ENCODE peak calls at places on chromosomes 3 and 15, in ten cellular contexts. One of them, this sample, is unnamed.

GRCh38 chr3:11514191-11514770 is 129.4 kb downstream of the VGLL4 start:
- DNase-seq in activated T-cell treated with anti-CD3 and anti-CD28 coated beads for 1 hour: no peak
- DNase-seq in GM23338: no peak
- DNase-seq in Right ventricle myocardium superior: no peak
- DNase-seq in CD8-positive, alpha-beta memory T cell: no peak
- DNase-seq in left cardiac atrium: peak; percentile 70
- DNase-seq in stimulated activated naive CD4-positive, alpha-beta T cell: no peak
- DNase-seq in stimulated activated CD4-positive, alpha-beta T cell treated with anti-CD3 and anti-CD28 coated beads, Interleukin-12 subunit alpha, Interleukin-12 subunit beta, amount 100 ng/mL, for 4 hours: no peak
- DNase-seq in KBM-7: peak; percentile 62
- DNase-seq in fibroblast of lung: peak; percentile 97
- DNase-seq in this sample: peak; percentile 79

GRCh38 chr3:32175607-32176197 is 62.8 kb upstream of the CMTM8 start:
- DNase-seq in Right ventricle myocardium superior: no peak
- DNase-seq in fibroblast of lung: peak; percentile 41
- DNase-seq in KBM-7: peak; percentile 82
- DNase-seq in activated T-cell treated with anti-CD3 and anti-CD28 coated beads for 1 hour: peak; percentile 61
- DNase-seq in stimulated activated CD4-positive, alpha-beta T cell treated with anti-CD3 and anti-CD28 coated beads, Interleukin-12 subunit alpha, Interleukin-12 subunit beta, amount 100 ng/mL, for 4 hours: peak; percentile 46
- DNase-seq in GM23338: peak; percentile 95
- DNase-seq in CD8-positive, alpha-beta memory T cell: peak; percentile 45
- DNase-seq in stimulated activated naive CD4-positive, alpha-beta T cell: peak; percentile 34
- DNase-seq in left cardiac atrium: no peak
- DNase-seq in this sample: peak; percentile 53

GRCh38 chr15:79091204-79091867 is 756 bp upstream of the RASGRF1 start:
- DNase-seq in left cardiac atrium: no peak
- DNase-seq in CD8-positive, alpha-beta memory T cell: no peak
- DNase-seq in fibroblast of lung: peak; percentile 21
- DNase-seq in Right ventricle myocardium superior: no peak
- DNase-seq in GM23338: peak; percentile 66
- DNase-seq in stimulated activated naive CD4-positive, alpha-beta T cell: no peak
- DNase-seq in stimulated activated CD4-positive, alpha-beta T cell treated with anti-CD3 and anti-CD28 coated beads, Interleukin-12 subunit alpha, Interleukin-12 subunit beta, amount 100 ng/mL, for 4 hours: no peak
- DNase-seq in activated T-cell treated with anti-CD3 and anti-CD28 coated beads for 1 hour: no peak
- DNase-seq in KBM-7: peak; percentile 15
- DNase-seq in this sample: peak; percentile 41

GRCh38 chr3:189096092-189096491 is 75.7 kb upstream of the TPRG1 start:
- DNase-seq in stimulated activated CD4-positive, alpha-beta T cell treated with anti-CD3 and anti-CD28 coated beads, Interleukin-12 subunit alpha, Interleukin-12 subunit beta, amount 100 ng/mL, for 4 hours: no peak
- DNase-seq in left cardiac atrium: no peak
- DNase-seq in KBM-7: no peak
- DNase-seq in Right ventricle myocardium superior: no peak
- DNase-seq in fibroblast of lung: no peak
- DNase-seq in activated T-cell treated with anti-CD3 and anti-CD28 coated beads for 1 hour: no peak
- DNase-seq in GM23338: no peak
- DNase-seq in CD8-positive, alpha-beta memory T cell: no peak
- DNase-seq in stimulated activated naive CD4-positive, alpha-beta T cell: no peak
- DNase-seq in this sample: no peak

GRCh38 chr3:17632401-17633100 is 109.9 kb downstream of the TBC1D5 start:
- DNase-seq in activated T-cell treated with anti-CD3 and anti-CD28 coated beads for 1 hour: no peak
- DNase-seq in CD8-positive, alpha-beta memory T cell: no peak
- DNase-seq in GM23338: no peak
- DNase-seq in KBM-7: peak; percentile 41
- DNase-seq in stimulated activated naive CD4-positive, alpha-beta T cell: no peak
- DNase-seq in Right ventricle myocardium superior: no peak
- DNase-seq in fibroblast of lung: peak; percentile 85
- DNase-seq in left cardiac atrium: no peak
- DNase-seq in stimulated activated CD4-positive, alpha-beta T cell treated with anti-CD3 and anti-CD28 coated beads, Interleukin-12 subunit alpha, Interleukin-12 subunit beta, amount 100 ng/mL, for 4 hours: no peak
- DNase-seq in this sample: peak; percentile 55

GRCh38 chr3:15997274-15997943 is 177.1 kb upstream of the GALNT15 start:
- DNase-seq in stimulated activated CD4-positive, alpha-beta T cell treated with anti-CD3 and anti-CD28 coated beads, Interleukin-12 subunit alpha, Interleukin-12 subunit beta, amount 100 ng/mL, for 4 hours: no peak
- DNase-seq in stimulated activated naive CD4-positive, alpha-beta T cell: no peak
- DNase-seq in GM23338: no peak
- DNase-seq in Right ventricle myocardium superior: no peak
- DNase-seq in CD8-positive, alpha-beta memory T cell: no peak
- DNase-seq in KBM-7: no peak
- DNase-seq in left cardiac atrium: no peak
- DNase-seq in fibroblast of lung: no peak
- DNase-seq in activated T-cell treated with anti-CD3 and anti-CD28 coated beads for 1 hour: no peak
- DNase-seq in this sample: no peak

GRCh38 chr15:66789029-66790025 is 87.3 kb downstream of the SMAD6 start:
- DNase-seq in Right ventricle myocardium superior: peak; percentile 63
- DNase-seq in fibroblast of lung: peak; percentile 59
- DNase-seq in left cardiac atrium: peak; percentile 62
- DNase-seq in activated T-cell treated with anti-CD3 and anti-CD28 coated beads for 1 hour: no peak
- DNase-seq in CD8-positive, alpha-beta memory T cell: no peak
- DNase-seq in stimulated activated CD4-positive, alpha-beta T cell treated with anti-CD3 and anti-CD28 coated beads, Interleukin-12 subunit alpha, Interleukin-12 subunit beta, amount 100 ng/mL, for 4 hours: no peak
- DNase-seq in KBM-7: peak; percentile 59
- DNase-seq in stimulated activated naive CD4-positive, alpha-beta T cell: no peak
- DNase-seq in GM23338: peak; percentile 75
- DNase-seq in this sample: peak; percentile 91

GRCh38 chr15:28107894-28108255 is 8.8 kb upstream of the OCA2 start:
- DNase-seq in Right ventricle myocardium superior: no peak
- DNase-seq in CD8-positive, alpha-beta memory T cell: no peak
- DNase-seq in GM23338: no peak
- DNase-seq in fibroblast of lung: no peak
- DNase-seq in KBM-7: peak; percentile 31
- DNase-seq in left cardiac atrium: no peak
- DNase-seq in stimulated activated naive CD4-positive, alpha-beta T cell: no peak
- DNase-seq in activated T-cell treated with anti-CD3 and anti-CD28 coated beads for 1 hour: no peak
- DNase-seq in stimulated activated CD4-positive, alpha-beta T cell treated with anti-CD3 and anti-CD28 coated beads, Interleukin-12 subunit alpha, Interleukin-12 subunit beta, amount 100 ng/mL, for 4 hours: no peak
- DNase-seq in this sample: no peak

GRCh38 chr3:139109271-139109670 is 64.6 kb upstream of the PRR23C start:
- DNase-seq in Right ventricle myocardium superior: no peak
- DNase-seq in activated T-cell treated with anti-CD3 and anti-CD28 coated beads for 1 hour: no peak
- DNase-seq in CD8-positive, alpha-beta memory T cell: no peak
- DNase-seq in fibroblast of lung: no peak
- DNase-seq in GM23338: no peak
- DNase-seq in KBM-7: no peak
- DNase-seq in left cardiac atrium: no peak
- DNase-seq in stimulated activated naive CD4-positive, alpha-beta T cell: no peak
- DNase-seq in stimulated activated CD4-positive, alpha-beta T cell treated with anti-CD3 and anti-CD28 coated beads, Interleukin-12 subunit alpha, Interleukin-12 subunit beta, amount 100 ng/mL, for 4 hours: no peak
- DNase-seq in this sample: no peak

GRCh38 chr3:151998744-151999143 is 125.3 kb downstream of the SUCNR1 start:
- DNase-seq in KBM-7: no peak
- DNase-seq in GM23338: no peak
- DNase-seq in activated T-cell treated with anti-CD3 and anti-CD28 coated beads for 1 hour: no peak
- DNase-seq in stimulated activated naive CD4-positive, alpha-beta T cell: no peak
- DNase-seq in Right ventricle myocardium superior: no peak
- DNase-seq in stimulated activated CD4-positive, alpha-beta T cell treated with anti-CD3 and anti-CD28 coated beads, Interleukin-12 subunit alpha, Interleukin-12 subunit beta, amount 100 ng/mL, for 4 hours: no peak
- DNase-seq in CD8-positive, alpha-beta memory T cell: no peak
- DNase-seq in left cardiac atrium: no peak
- DNase-seq in fibroblast of lung: no peak
- DNase-seq in this sample: no peak

GRCh38 chr3:8482960-8483665 is 18.5 kb upstream of the LMCD1 start:
- DNase-seq in left cardiac atrium: peak; percentile 69
- DNase-seq in stimulated activated naive CD4-positive, alpha-beta T cell: no peak
- DNase-seq in stimulated activated CD4-positive, alpha-beta T cell treated with anti-CD3 and anti-CD28 coated beads, Interleukin-12 subunit alpha, Interleukin-12 subunit beta, amount 100 ng/mL, for 4 hours: no peak
- DNase-seq in CD8-positive, alpha-beta memory T cell: no peak
- DNase-seq in activated T-cell treated with anti-CD3 and anti-CD28 coated beads for 1 hour: no peak
- DNase-seq in fibroblast of lung: peak; percentile 99
- DNase-seq in KBM-7: no peak
- DNase-seq in Right ventricle myocardium superior: peak; percentile 66
- DNase-seq in GM23338: no peak
- DNase-seq in this sample: peak; percentile 92

GRCh38 chr3:132255041-132255745 is 62.0 kb upstream of the ACP3 start:
- DNase-seq in left cardiac atrium: no peak
- DNase-seq in CD8-positive, alpha-beta memory T cell: no peak
- DNase-seq in activated T-cell treated with anti-CD3 and anti-CD28 coated beads for 1 hour: no peak
- DNase-seq in stimulated activated naive CD4-positive, alpha-beta T cell: no peak
- DNase-seq in fibroblast of lung: peak; percentile 92
- DNase-seq in Right ventricle myocardium superior: no peak
- DNase-seq in stimulated activated CD4-positive, alpha-beta T cell treated with anti-CD3 and anti-CD28 coated beads, Interleukin-12 subunit alpha, Interleukin-12 subunit beta, amount 100 ng/mL, for 4 hours: no peak
- DNase-seq in KBM-7: no peak
- DNase-seq in GM23338: peak; percentile 8
- DNase-seq in this sample: peak; percentile 88

GRCh38 chr15:73952913-73953750 is 26.9 kb downstream of the LOXL1 start:
- DNase-seq in left cardiac atrium: no peak
- DNase-seq in activated T-cell treated with anti-CD3 and anti-CD28 coated beads for 1 hour: no peak
- DNase-seq in CD8-positive, alpha-beta memory T cell: no peak
- DNase-seq in fibroblast of lung: no peak
- DNase-seq in stimulated activated CD4-positive, alpha-beta T cell treated with anti-CD3 and anti-CD28 coated beads, Interleukin-12 subunit alpha, Interleukin-12 subunit beta, amount 100 ng/mL, for 4 hours: no peak
- DNase-seq in GM23338: no peak
- DNase-seq in stimulated activated naive CD4-positive, alpha-beta T cell: no peak
- DNase-seq in Right ventricle myocardium superior: peak; percentile 18
- DNase-seq in KBM-7: no peak
- DNase-seq in this sample: no peak

GRCh38 chr3:137304313-137305056 is 346.7 kb downstream of the IL20RB start:
- DNase-seq in activated T-cell treated with anti-CD3 and anti-CD28 coated beads for 1 hour: no peak
- DNase-seq in left cardiac atrium: no peak
- DNase-seq in CD8-positive, alpha-beta memory T cell: no peak
- DNase-seq in stimulated activated CD4-positive, alpha-beta T cell treated with anti-CD3 and anti-CD28 coated beads, Interleukin-12 subunit alpha, Interleukin-12 subunit beta, amount 100 ng/mL, for 4 hours: no peak
- DNase-seq in Right ventricle myocardium superior: no peak
- DNase-seq in GM23338: peak; percentile 50
- DNase-seq in KBM-7: no peak
- DNase-seq in stimulated activated naive CD4-positive, alpha-beta T cell: no peak
- DNase-seq in fibroblast of lung: no peak
- DNase-seq in this sample: no peak

GRCh38 chr15:53658827-53659226 is 100.6 kb downstream of the WDR72 start:
- DNase-seq in CD8-positive, alpha-beta memory T cell: no peak
- DNase-seq in Right ventricle myocardium superior: no peak
- DNase-seq in stimulated activated CD4-positive, alpha-beta T cell treated with anti-CD3 and anti-CD28 coated beads, Interleukin-12 subunit alpha, Interleukin-12 subunit beta, amount 100 ng/mL, for 4 hours: no peak
- DNase-seq in KBM-7: no peak
- DNase-seq in stimulated activated naive CD4-positive, alpha-beta T cell: no peak
- DNase-seq in activated T-cell treated with anti-CD3 and anti-CD28 coated beads for 1 hour: no peak
- DNase-seq in fibroblast of lung: no peak
- DNase-seq in GM23338: no peak
- DNase-seq in left cardiac atrium: no peak
- DNase-seq in this sample: no peak

GRCh38 chr3:77887611-77888010 is 847.7 kb downstream of the ROBO2 start:
- DNase-seq in stimulated activated naive CD4-positive, alpha-beta T cell: no peak
- DNase-seq in CD8-positive, alpha-beta memory T cell: no peak
- DNase-seq in left cardiac atrium: no peak
- DNase-seq in Right ventricle myocardium superior: no peak
- DNase-seq in KBM-7: no peak
- DNase-seq in stimulated activated CD4-positive, alpha-beta T cell treated with anti-CD3 and anti-CD28 coated beads, Interleukin-12 subunit alpha, Interleukin-12 subunit beta, amount 100 ng/mL, for 4 hours: no peak
- DNase-seq in fibroblast of lung: peak; percentile 6
- DNase-seq in activated T-cell treated with anti-CD3 and anti-CD28 coated beads for 1 hour: no peak
- DNase-seq in GM23338: no peak
- DNase-seq in this sample: no peak

GRCh38 chr15:92048739-92049138 is 195.2 kb downstream of the SLCO3A1 start:
- DNase-seq in fibroblast of lung: no peak
- DNase-seq in stimulated activated naive CD4-positive, alpha-beta T cell: no peak
- DNase-seq in KBM-7: no peak
- DNase-seq in activated T-cell treated with anti-CD3 and anti-CD28 coated beads for 1 hour: no peak
- DNase-seq in stimulated activated CD4-positive, alpha-beta T cell treated with anti-CD3 and anti-CD28 coated beads, Interleukin-12 subunit alpha, Interleukin-12 subunit beta, amount 100 ng/mL, for 4 hours: no peak
- DNase-seq in GM23338: no peak
- DNase-seq in left cardiac atrium: no peak
- DNase-seq in Right ventricle myocardium superior: no peak
- DNase-seq in CD8-positive, alpha-beta memory T cell: no peak
- DNase-seq in this sample: no peak

This sample was measured in foreskin fibroblast.